ENCODE peak calls at places on chromosome 9, in nine cellular contexts. X is IMR-90; F is heart right ventricle; Q is CD8-positive, alpha-beta memory T cell; W is fibroblast of lung; V is astrocyte; P is stomach; C is gastrocnemius medialis; H is Panc1. B is an unnamed sample. For H3K4me1, the result is how much of the 10 kb centered on the place peaks cover.

GRCh38 chr9:34701023-34701768 is 8.7 kb downstream of the CCL21 start:
- DNase-seq in C (peak), X (peak), V (peak), P (peak), F (peak), H (peak), W (peak), Q (peak), B (peak)

GRCh38 chr9:98002808-98003207 is 19.7 kb downstream of the ANP32B start:
- DNase-seq in C (no peak), V (no peak), P (peak), Q (no peak), X (no peak), H (no peak), W (no peak), F (no peak), B (no peak)

GRCh38 chr9:106177216-106177615 is 482.9 kb downstream of the TMEM38B start:
- DNase-seq in F (no peak), V (no peak), Q (no peak), C (no peak), X (no peak), W (no peak), P (no peak), H (no peak), B (no peak)

GRCh38 chr9:90991953-90992352 is 190.3 kb downstream of the SYK start:
- DNase-seq in H (no peak), W (peak), P (no peak), V (peak), F (no peak), C (no peak), X (no peak), Q (no peak), B (no peak)

GRCh38 chr9:133574791-133575672 is 34.2 kb downstream of the FAM163B start:
- DNase-seq in X (no peak), H (no peak), F (no peak), P (no peak), W (no peak), C (no peak), Q (no peak), V (no peak), B (no peak)

GRCh38 chr9:87194471-87194870 is 247.2 kb upstream of the GAS1 start:
- DNase-seq in V (peak), H (no peak), W (peak), X (peak), P (no peak), Q (no peak), C (no peak), F (no peak), B (no peak)

GRCh38 chr9:97384406-97385262 is 27.3 kb upstream of the TDRD7 start:
- DNase-seq in C (no peak), P (peak), H (no peak), V (no peak), F (no peak), W (no peak), X (no peak), Q (no peak), B (no peak)

GRCh38 chr9:133854048-133854447 is 115.9 kb upstream of the SARDH start:
- DNase-seq in P (no peak), C (no peak), F (no peak), X (no peak), Q (no peak), V (no peak), H (no peak), W (no peak), B (no peak)

GRCh38 chr9:113913426-113914195 is 37.5 kb downstream of the ZNF618 start:
- DNase-seq in W (peak), P (peak), Q (no peak), V (no peak), H (no peak), C (peak), F (no peak), X (peak), B (no peak)

GRCh38 chr9:113535756-113536155 is 72.2 kb downstream of the RGS3 start:
- DNase-seq in X (no peak), H (no peak), V (no peak), P (no peak), F (no peak), W (no peak), Q (no peak), C (no peak), B (no peak)

GRCh38 chr9:23621166-23621565 is 204.9 kb downstream of the ELAVL2 start:
- DNase-seq in H (no peak), Q (no peak), P (no peak), V (peak), F (no peak), X (no peak), C (no peak), W (no peak), B (no peak)

GRCh38 chr9:14309403-14309802 is 4.5 kb downstream of the NFIB start:
- DNase-seq in Q (no peak), W (peak), H (no peak), P (no peak), X (peak), C (no peak), F (no peak), V (peak), B (no peak)

GRCh38 chr9:1929722-1930621 is 85.2 kb upstream of the SMARCA2 start:
- DNase-seq in P (no peak), C (no peak), V (no peak), X (no peak), F (no peak), H (no peak), Q (no peak), W (no peak), B (no peak)

GRCh38 chr9:109745335-109746283 is 34.4 kb upstream of the PALM2AKAP2 start:
- DNase-seq in W (peak), X (peak), H (no peak), F (peak), Q (no peak), V (peak), P (no peak), C (peak), B (no peak)

GRCh38 chr9:89077519-89077918 is 86.3 kb downstream of the S1PR3 start:
- DNase-seq in Q (no peak), C (no peak), F (no peak), X (no peak), W (no peak), P (no peak), H (no peak), V (no peak), B (no peak)

GRCh38 chr9:125106285-125106893 is 36.9 kb downstream of the SCAI start:
- DNase-seq in Q (no peak), W (peak), X (peak), C (no peak), F (no peak), V (peak), H (no peak), P (no peak), B (no peak)

GRCh38 chr9:94139672-94140417 is 55.6 kb downstream of the PTPDC1 start:
- DNase-seq in W (peak), V (peak), X (peak), F (peak), C (peak), Q (no peak), H (peak), P (peak), B (no peak)

GRCh38 chr9:93590609-93591234 is 14.3 kb downstream of the PHF2 start:
- DNase-seq in P (no peak), W (no peak), H (no peak), Q (no peak), F (no peak), X (no peak), V (no peak), C (no peak), B (no peak)

GRCh38 chr9:19754921-19755320 is 33.9 kb downstream of the SLC24A2 start:
- DNase-seq in Q (no peak), V (no peak), X (no peak), C (no peak), P (no peak), F (no peak), W (no peak), H (no peak), B (no peak)

GRCh38 chr9:134213508-134214394 is 49.4 kb upstream of the RNU6ATAC start:
- DNase-seq in X (no peak), V (no peak), C (no peak), W (no peak), P (no peak), Q (no peak), H (no peak), F (no peak), B (no peak)

GRCh38 chr9:75039804-75040203 is 11.7 kb upstream of the CARNMT1 start:
- DNase-seq in H (no peak), X (no peak), C (no peak), P (no peak), F (no peak), W (no peak), V (no peak), Q (no peak), B (no peak)

GRCh38 chr9:69204869-69205268 is 30.8 kb downstream of the TJP2 start:
- DNase-seq in C (no peak), F (peak), P (no peak), V (peak), X (peak), W (peak), H (no peak), Q (no peak), B (no peak)
- H3K27ac ChIP-seq in C (no peak), F (no peak), P (no peak), V (no peak), X (peak), W (peak), H (no peak), Q (no peak), B (no peak)

DNA sequence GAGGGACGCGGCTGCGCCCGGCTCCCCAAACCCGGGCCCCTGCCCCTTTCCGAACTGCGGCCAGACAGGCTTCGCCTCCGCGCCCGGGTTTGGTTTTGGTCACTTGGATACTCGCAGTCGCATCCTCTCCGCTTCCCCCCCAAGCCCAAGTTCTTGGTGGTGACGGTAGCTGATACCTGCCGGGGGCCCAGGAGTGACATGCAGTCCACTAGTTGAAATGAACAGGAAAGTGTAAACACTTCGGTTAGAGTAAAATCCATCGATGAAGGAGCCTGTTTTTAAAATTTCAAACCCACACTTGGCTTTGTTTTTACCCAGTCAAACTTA is 701 bp downstream of the CNTLN start:
- DNase-seq in W (no peak), P (no peak), H (no peak), F (peak), X (no peak), Q (no peak), V (no peak), C (no peak), B (no peak)
- H3K4me3 ChIP-seq in W (peak), P (peak), H (peak), F (peak), X (peak), Q (no peak), V (peak), C (peak), B (no peak)

DNA sequence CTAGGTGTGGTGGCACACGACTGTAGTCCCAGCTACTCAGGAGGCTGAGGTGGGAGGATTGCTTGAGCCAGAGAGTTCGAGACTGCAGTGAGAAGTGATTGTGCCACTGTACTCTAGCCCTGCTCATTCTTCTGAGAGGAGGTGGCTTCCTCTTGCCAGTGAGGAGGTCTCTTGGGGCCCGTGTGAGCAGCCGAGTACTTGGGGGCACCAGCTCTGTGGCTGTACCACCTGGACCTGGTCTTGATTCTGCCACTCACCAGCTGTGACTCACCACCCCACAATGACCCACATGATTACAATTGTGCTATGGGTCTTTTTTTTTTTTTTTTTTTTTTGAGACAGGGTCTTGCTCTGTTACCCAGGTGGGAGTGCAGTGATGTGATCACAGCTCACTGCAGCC is 18.0 kb upstream of the CRB2 start:
- DNase-seq in W (no peak), X (no peak), V (no peak), F (no peak), Q (no peak), C (no peak), P (no peak), H (no peak), B (no peak)
- H3K4me1 ChIP-seq in W (under half), X (under half), V (under half), F (under half), Q (under half), C (under half), P (under half), H (under half), B (under half)

DNA sequence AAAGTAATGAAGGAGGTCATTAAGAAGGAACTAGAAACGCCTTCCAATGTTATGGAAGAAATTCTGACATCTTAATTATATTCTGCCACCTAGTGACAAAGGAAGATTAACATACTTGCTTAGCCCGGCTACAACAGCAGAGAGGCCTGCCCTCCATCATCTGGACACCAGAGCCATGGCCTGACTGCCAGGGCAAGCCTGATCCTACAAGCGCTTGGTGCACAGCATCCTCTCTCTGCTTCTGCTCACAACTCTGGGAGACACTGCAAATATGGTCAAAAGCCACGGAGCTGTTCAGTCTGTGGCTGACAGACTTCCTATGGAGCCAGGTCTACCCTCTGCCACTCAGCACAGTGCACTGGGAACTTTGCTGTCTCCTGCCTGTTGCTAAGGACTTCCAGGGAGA is 87.3 kb upstream of the SLC44A1 start:
- DNase-seq in C (peak), W (peak), F (peak), X (peak), Q (peak), P (peak), H (no peak), V (peak), B (peak)
- H3K27ac ChIP-seq in C (no peak), W (no peak), F (no peak), X (peak), Q (no peak), P (no peak), H (no peak), V (no peak), B (no peak)

DNA sequence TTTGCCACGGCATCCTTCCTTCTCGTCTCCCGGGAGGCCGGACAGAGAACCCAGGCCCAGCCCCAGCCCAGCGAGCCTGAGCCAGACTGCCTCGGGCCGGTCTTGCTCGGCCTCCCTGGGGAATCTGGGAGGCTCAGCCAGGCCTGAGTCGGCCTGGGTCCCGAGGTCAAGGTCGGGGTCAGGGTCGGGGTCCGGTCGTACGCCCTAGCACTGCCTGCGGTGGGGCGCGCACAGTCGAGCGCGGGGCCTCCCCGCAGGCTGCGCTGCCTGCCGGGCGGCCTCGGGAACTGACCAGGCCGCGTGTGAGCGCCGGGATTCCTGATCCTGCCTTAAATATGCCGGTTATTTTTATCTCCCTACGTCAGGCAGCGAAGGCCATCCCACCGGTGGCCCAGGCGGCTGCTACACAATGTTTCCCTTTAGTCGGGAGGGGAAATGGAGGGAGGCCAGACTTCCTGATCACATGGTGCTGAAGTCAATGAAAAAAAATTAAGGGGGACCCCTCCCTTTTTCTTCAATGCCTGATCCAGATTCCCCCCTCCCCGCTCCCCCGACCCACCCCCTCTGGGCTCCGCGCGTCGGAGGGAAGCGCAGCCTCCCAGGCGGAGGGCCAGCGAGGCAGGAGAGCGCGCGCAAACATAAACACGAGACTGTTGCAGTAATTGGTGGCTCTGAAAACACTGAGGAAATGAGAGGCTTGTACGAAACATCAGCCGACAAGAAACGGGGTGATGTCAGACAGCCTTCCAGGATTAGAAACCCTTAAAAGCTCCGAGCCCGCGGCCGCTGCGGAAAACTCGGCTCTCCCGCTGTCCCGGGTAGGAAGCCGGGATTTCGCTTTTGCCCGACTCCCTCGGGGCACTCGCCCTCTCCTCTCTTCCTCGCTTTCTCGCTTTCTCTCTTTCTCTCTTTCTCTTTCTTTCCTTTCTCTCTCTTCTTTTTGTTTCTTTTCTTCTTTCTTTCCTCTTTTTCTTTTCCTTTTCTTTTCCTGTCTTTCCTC is 148.2 kb upstream of the KLF4 start:
- DNase-seq in Q (no peak), C (peak), P (peak), F (peak), X (peak), H (no peak), V (peak), W (peak), B (peak)
- H3K4me3 ChIP-seq in Q (no peak), C (peak), P (peak), F (peak), X (peak), H (peak), V (peak), W (peak), B (no peak)

GRCh38 chr9:128884164-128884563 is 2.2 kb downstream of the LRRC8A start:
- DNase-seq in Q (no peak), P (no peak), F (no peak), C (no peak), X (no peak), V (no peak), W (no peak), H (no peak), B (no peak)

GRCh38 chr9:128886211-128886826 is 4.4 kb downstream of the LRRC8A start:
- DNase-seq in C (no peak), F (no peak), H (no peak), P (no peak), V (peak), W (no peak), X (peak), Q (no peak), B (no peak)

GRCh38 chr9:128885798-128886197 is 3.9 kb downstream of the LRRC8A start:
- DNase-seq in Q (no peak), P (no peak), X (no peak), V (no peak), H (no peak), C (no peak), F (no peak), W (no peak), B (no peak)

GRCh38 chr9:128887049-128887448 is 5.1 kb downstream of the LRRC8A start:
- DNase-seq in X (no peak), W (no peak), C (no peak), Q (no peak), V (no peak), P (no peak), H (no peak), F (no peak), B (no peak)

DNA sequence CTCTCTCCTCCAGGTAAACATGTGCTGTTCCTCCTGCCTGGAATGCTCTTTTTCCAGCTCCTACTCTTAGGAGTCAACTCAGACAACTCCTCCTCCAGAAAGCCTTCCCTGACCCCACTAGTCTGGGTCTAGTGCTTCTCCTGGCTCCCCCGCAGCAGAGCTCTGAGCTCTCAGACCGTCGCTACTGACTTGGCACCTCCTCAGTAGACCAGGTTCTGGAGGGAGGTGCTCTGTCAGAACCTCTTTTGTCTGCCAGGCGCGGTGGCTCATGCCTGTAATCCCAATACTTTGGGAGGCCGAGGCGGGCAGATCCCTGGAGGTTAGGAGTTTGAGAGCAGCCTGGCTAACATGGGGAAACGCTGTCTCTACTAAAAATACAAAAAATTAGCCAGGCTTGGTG is 3.4 kb downstream of the LRRC8A start:
- DNase-seq in Q (no peak), X (no peak), V (no peak), F (no peak), W (no peak), H (no peak), P (no peak), C (no peak), B (no peak)
- H3K4me1 ChIP-seq in Q (under half), X (under half), V (under half), F (half or more), W (under half), H (under half), P (half or more), C (under half), B (under half)

GRCh38 chr9:136864996-136865767 is 926 bp downstream of the EDF1 start:
- DNase-seq in V (no peak), C (no peak), X (no peak), P (no peak), F (no peak), W (no peak), Q (no peak), H (no peak), B (no peak)
- H3K27ac ChIP-seq in V (no peak), C (peak), X (peak), P (peak), F (no peak), W (no peak), Q (peak), H (peak), B (peak)

B was measured in naive thymus-derived CD4-positive, alpha-beta T cell.